ENCODE peak calls at places on chromosomes 13 and 19, in four cellular contexts. S is GM12865, L is epithelial cell of esophagus, G is mesothelial cell of epicardium. K is an unnamed sample.

GRCh38 chr19:8571006-8571411 is 6.2 kb downstream of the MYO1F start:
- DNase-seq in S (peak; percentile 77), L (no peak), G (no peak), K (peak; percentile 69)

GRCh38 chr13:89150362-89150761 is 1479.2 kb downstream of the SLITRK5 start:
- DNase-seq in S (no peak), L (no peak), G (no peak), K (no peak)

GRCh38 chr13:73421310-73421912 is 362.6 kb downstream of the KLF5 start:
- DNase-seq in S (no peak), L (peak; percentile 99), G (no peak), K (no peak)

GRCh38 chr13:86974995-86975328 is 696.2 kb upstream of the SLITRK5 start:
- DNase-seq in S (no peak), L (no peak), G (no peak), K (no peak)

GRCh38 chr13:33686772-33687480 is 131.0 kb upstream of the RFC3 start:
- DNase-seq in S (no peak), L (no peak), G (no peak), K (no peak)

GRCh38 chr19:1066748-1067340 is at the start of gene ARHGAP45:
- DNase-seq in S (peak; percentile 88), L (no peak), G (no peak), K (peak; percentile 77)

GRCh38 chr13:111491659-111492058 is 171.2 kb downstream of the TEX29 start:
- DNase-seq in S (no peak), L (no peak), G (no peak), K (no peak)

GRCh38 chr19:47573076-47574026 is at the start of gene ZNF541:
- DNase-seq in S (no peak), L (peak; percentile 38), G (no peak), K (peak; percentile 84)

GRCh38 chr19:21483589-21484170 is 21.7 kb upstream of the ZNF429 start:
- DNase-seq in S (peak; percentile 30), L (peak; percentile 17), G (no peak), K (peak; percentile 42)

GRCh38 chr13:96963786-96964475 is 30.3 kb downstream of the OXGR1 start:
- DNase-seq in S (no peak), L (peak; percentile 52), G (no peak), K (no peak)
- TF ChIP-seq CTCF in S (no peak), L (peak; percentile 30), G (no peak), K (no peak)

GRCh38 chr19:30255783-30256509 is 116.2 kb upstream of the ZNF536 start:
- DNase-seq in S (no peak), L (no peak), G (no peak), K (no peak)
- TF ChIP-seq CTCF in S (no peak), L (no peak), G (no peak), K (no peak)

DNA sequence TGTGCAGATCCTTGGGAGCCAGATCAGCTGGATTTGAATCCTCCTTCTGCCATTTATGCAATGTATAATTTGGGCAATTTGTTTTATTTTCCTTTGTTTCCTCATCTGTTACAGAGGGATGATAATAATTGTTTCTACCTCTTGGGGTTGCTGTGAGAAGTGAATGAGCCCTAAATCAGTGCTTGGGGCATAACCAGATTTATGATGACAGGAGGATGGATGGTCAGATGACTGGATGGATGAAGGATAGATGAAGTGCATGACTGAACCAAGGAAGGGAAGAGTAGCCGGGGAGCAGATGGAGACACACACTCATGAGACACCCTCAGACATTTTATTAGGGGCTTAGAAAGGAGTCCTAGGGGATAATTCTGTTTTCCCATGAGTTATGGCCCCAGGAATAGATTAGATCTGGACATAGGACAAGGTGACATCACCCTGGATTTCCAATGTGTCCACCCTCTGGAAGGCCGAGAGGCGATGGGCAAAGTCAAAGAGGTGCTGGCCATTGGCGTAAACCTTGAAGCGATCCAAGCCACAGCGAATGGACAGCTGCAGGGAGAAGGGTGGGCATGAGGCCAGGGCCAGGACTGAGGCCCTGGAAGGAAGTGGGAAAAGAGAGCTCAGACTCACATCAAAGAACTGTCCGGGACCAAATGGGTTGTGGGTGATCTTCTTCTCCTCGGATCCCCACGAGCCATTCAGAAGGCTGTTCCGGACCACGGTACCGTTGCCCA is 11.2 kb downstream of the LGALS4 start:
- DNase-seq in S (no peak), L (no peak), G (no peak), K (no peak)
- TF ChIP-seq CTCF in S (no peak), L (no peak), G (no peak), K (no peak)

DNA sequence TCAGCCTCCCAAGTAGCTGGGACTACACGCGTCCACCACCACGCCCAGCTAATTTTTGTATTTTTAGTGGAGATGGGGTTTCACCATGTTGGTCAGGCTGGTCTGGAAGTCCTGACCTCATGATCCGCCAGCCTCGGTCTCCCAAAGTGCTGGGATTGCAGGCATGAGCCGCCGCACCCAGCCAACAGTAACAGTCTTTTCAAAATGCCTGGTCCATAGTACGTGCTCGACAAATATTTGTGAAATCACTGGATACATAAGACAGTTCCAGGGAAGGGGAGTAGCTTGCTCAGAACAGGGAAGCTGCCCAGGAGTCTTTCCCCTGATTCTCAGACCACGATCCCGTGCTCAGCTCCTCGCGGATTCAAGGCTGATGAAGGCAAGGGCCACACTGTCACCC is 30.5 kb downstream of the CACNG6 start:
- DNase-seq in S (no peak), L (no peak), G (no peak), K (no peak)
- TF ChIP-seq CTCF in S (no peak), L (no peak), G (no peak), K (no peak)

DNA sequence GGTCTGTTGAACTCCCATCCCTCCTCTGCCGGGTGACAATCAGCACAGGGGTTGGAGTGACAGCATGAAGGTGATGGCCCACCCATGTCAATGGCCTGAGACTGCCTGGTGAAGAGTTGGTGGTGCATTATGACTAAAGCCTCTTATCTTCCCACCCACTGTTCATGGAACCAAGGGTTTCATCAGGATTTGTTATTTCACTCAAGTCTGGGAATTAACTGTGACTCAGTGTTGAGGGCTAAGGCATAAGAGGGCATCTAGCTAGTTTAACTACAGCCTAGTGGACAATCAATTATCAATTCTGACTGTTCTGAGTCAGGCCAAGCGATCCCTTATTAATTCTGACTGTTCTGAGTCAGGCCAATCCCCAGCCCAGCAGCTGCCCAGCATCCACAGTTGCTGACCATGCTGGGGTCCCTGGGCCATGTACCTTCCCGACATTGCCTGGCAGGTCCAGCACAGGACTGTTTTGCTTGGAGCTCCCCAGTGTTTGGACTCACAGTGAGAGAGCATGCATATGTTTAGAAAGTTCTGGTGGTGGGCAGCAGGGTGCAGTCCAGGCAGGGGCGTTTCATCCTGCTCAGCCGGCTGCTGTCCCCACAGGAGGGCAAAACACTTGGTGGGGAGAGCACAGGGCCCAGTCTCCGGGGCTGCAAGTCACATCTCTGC is 65.5 kb downstream of the RASL11A start:
- DNase-seq in S (no peak), L (no peak), G (no peak), K (no peak)
- TF ChIP-seq CTCF in S (no peak), L (no peak), G (no peak), K (no peak)

GRCh38 chr19:4597278-4597974 is 37.9 kb upstream of the SEMA6B start:
- DNase-seq in S (no peak), L (no peak), G (no peak), K (peak; percentile 44)
- TF ChIP-seq CTCF in S (no peak), L (no peak), G (no peak), K (no peak)

DNA sequence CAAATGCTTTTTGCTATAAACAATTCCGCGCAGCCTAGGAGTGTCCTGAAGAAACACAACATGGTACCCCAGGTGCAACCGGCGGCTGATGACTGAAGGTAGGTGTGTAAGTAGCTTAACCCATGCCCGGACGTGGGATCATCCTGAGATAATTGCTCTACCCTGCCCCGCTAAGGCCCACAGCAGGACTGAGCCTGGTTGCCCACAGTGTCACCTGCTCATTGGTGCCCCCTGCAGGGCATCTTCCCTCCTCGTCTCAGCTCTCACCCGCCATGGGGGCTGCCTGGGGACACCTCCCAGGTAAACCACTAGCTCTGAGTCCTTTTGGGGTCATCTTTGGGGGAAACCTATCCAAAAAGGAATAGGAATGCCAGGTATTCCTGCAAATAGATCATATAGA is 22.3 kb downstream of the TMEM161A start:
- DNase-seq in S (peak; percentile 60), L (no peak), G (no peak), K (peak; percentile 42)
- TF ChIP-seq CTCF in S (peak; percentile 69), L (peak; percentile 39), G (peak; percentile 20), K (peak; percentile 26)

DNA sequence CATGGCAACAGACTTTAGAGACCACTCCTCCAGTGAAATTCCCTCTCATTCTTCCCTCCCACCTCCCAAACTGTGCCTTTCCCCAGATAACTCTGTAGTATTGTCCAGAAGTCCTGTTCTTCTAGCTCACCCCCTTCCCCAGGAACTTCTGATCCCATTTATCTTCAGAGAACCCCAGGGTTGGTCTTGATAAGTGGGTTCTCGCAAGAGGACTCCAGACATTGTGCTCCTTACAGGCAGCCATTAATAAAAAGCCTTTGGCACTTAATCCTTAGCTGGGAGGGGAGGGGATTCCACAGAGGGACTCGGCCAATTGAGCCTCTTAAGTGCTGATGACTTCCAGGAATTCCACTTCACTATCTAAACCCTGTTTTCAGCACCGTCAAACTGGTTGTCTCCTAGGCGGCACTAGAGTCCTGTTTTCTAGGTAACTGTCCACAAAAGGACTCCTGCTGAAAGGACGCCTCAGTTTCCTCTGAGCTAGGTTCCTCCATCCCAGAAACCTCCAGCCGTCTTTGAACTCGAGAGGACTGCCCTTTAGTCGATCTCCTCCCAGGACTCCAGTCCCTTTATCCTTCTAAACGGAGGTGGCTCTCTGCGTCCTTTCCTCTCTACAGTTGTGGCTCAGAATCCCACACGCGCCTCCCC is 2.0 kb downstream of the LTBP4 start:
- DNase-seq in S (no peak), L (peak; percentile 61), G (no peak), K (no peak)
- TF ChIP-seq CTCF in S (no peak), L (peak; percentile 16), G (no peak), K (no peak)

DNA sequence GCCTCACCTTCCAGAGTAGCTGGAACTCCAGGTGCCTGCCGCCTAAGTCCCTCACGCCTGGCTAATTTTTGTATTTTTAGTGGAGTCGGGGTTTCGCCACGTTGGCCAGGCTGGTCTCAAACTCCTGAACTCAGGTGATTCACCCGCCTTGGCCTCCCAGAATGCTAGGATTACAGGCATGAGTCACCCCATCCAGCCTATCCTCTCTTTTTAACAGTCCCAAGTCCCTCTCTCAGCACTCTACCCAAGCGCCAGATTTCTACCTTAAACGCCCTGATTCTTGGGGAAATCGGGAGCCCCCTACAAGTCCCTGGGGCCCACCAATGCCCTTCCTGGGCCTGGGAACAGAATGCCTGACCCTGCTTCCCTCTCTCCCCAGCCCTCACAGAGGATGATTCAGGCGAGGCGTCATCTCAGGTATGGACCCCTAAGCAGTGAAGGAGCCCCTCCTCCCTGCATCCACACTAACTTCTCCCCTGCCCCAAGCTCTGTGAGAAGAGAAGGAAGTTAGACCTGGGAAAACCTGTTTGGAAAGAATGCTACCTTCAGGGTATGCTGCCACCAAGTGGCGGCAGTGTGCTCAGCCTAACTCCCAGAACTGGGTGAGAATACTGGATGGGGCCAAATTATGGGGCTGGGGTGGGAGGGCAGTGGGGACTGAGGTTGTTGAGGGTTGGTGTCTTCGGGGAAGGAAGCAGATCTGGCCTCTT is 20.8 kb upstream of the EBI3 start:
- DNase-seq in S (no peak), L (peak; percentile 56), G (no peak), K (no peak)
- TF ChIP-seq CTCF in S (peak; percentile 63), L (peak; percentile 47), G (no peak), K (peak; percentile 2)